ENCODE peak calls at places on chromosomes 13 and 19, in nine cellular contexts. I, O, R, H, G, M, L, Y and P are unnamed samples. For H3K9me3, the result is how much of the 10 kb centered on the place peaks cover.

GRCh38 chr13:113972451-113973217 is 1.2 kb downstream of the C13orf46 start:
- DNase-seq in H (no peak), L (no peak), O (no peak), R (no peak), M (no peak), G (no peak), Y (no peak), I (peak), P (no peak)

GRCh38 chr19:48629599-48630288 is 7.4 kb downstream of the DBP start:
- DNase-seq in R (peak), L (no peak), H (peak), O (no peak), I (peak), Y (peak), G (no peak), M (no peak), P (no peak)

GRCh38 chr19:42229855-42230331 is 9.8 kb downstream of the ZNF526 start:
- DNase-seq in M (no peak), H (peak), Y (no peak), O (no peak), L (no peak), R (no peak), I (no peak), G (no peak), P (no peak)

GRCh38 chr19:44662686-44663085 is 8.6 kb upstream of the CEACAM19 start:
- DNase-seq in L (no peak), G (no peak), Y (no peak), R (peak), O (no peak), H (no peak), M (no peak), I (no peak), P (no peak)

GRCh38 chr13:30045916-30046704 is 195.7 kb upstream of the UBL3 start:
- DNase-seq in L (no peak), R (peak), G (no peak), Y (no peak), I (no peak), O (no peak), M (no peak), H (no peak), P (no peak)

GRCh38 chr13:62643007-62643483 is 1227.4 kb upstream of the PCDH20 start:
- DNase-seq in O (no peak), H (no peak), G (peak), M (no peak), L (no peak), R (peak), Y (no peak), I (no peak), P (no peak)

GRCh38 chr13:51807041-51807440 is 3.1 kb upstream of the DHRS12 start:
- DNase-seq in R (no peak), I (no peak), O (no peak), M (no peak), H (no peak), Y (no peak), G (no peak), L (no peak), P (no peak)

GRCh38 chr13:27354379-27354778 is 70.0 kb upstream of the GTF3A start:
- DNase-seq in G (no peak), Y (no peak), R (peak), O (no peak), H (no peak), M (no peak), I (no peak), L (no peak), P (no peak)

GRCh38 chr19:40119380-40119779 is 28.6 kb upstream of the ZNF780A start:
- DNase-seq in M (no peak), H (no peak), I (no peak), Y (no peak), G (peak), R (no peak), O (no peak), L (no peak), P (no peak)

GRCh38 chr19:14943601-14944000 is 2.3 kb downstream of the OR7C2 start:
- DNase-seq in G (no peak), Y (no peak), I (no peak), O (no peak), R (no peak), H (no peak), M (no peak), L (no peak), P (no peak)

GRCh38 chr13:111005808-111006494 is 91.1 kb upstream of the ANKRD10 start:
- DNase-seq in M (no peak), O (no peak), L (no peak), G (no peak), Y (no peak), R (peak), H (no peak), I (peak), P (no peak)

GRCh38 chr19:6590458-6591319 is at the start of gene CD70:
- DNase-seq in Y (no peak), R (no peak), H (peak), G (no peak), O (no peak), I (no peak), M (peak), L (peak), P (peak)

GRCh38 chr19:55525289-55526101 is 11.4 kb downstream of the SBK2 start:
- DNase-seq in L (no peak), R (no peak), Y (no peak), G (no peak), H (no peak), M (no peak), I (peak), O (no peak), P (no peak)

GRCh38 chr19:55465460-55466245 is 1.1 kb upstream of the C19orf85 start:
- DNase-seq in O (no peak), I (no peak), Y (no peak), G (no peak), L (no peak), H (no peak), R (no peak), M (no peak), P (no peak)

GRCh38 chr13:109784590-109785140 is 1.7 kb downstream of the IRS2 start:
- DNase-seq in O (peak), Y (peak), M (peak), L (no peak), R (peak), H (peak), I (peak), G (no peak), P (peak)

GRCh38 chr13:103291693-103292572 is 225.7 kb upstream of the SLC10A2 start:
- DNase-seq in M (no peak), R (no peak), G (no peak), L (no peak), I (no peak), H (peak), Y (peak), O (no peak), P (no peak)

GRCh38 chr13:20264271-20265018 is 32.3 kb upstream of the GJB6 start:
- DNase-seq in O (no peak), Y (no peak), I (no peak), G (no peak), L (no peak), M (no peak), H (no peak), R (no peak), P (no peak)

GRCh38 chr13:99196466-99197256 is 4.0 kb upstream of the UBAC2 start:
- DNase-seq in R (no peak), H (no peak), O (no peak), L (peak), Y (no peak), M (no peak), G (no peak), I (no peak), P (no peak)

GRCh38 chr13:113927661-113928581 is 46.0 kb downstream of the C13orf46 start:
- DNase-seq in G (no peak), R (peak), L (no peak), I (no peak), Y (no peak), O (no peak), M (no peak), H (no peak), P (no peak)

GRCh38 chr19:30498707-30499106 is 126.5 kb downstream of the ZNF536 start:
- DNase-seq in O (no peak), I (no peak), H (peak), R (no peak), L (no peak), G (no peak), M (no peak), Y (no peak), P (no peak)

GRCh38 chr13:44474122-44474910 is 100.7 kb downstream of the SERP2 start:
- DNase-seq in R (peak), O (no peak), H (peak), L (no peak), M (no peak), G (peak), I (no peak), Y (no peak), P (no peak)

GRCh38 chr19:23565256-23565655 is 121.8 kb downstream of the ZNF675 start:
- DNase-seq in Y (no peak), O (no peak), R (no peak), G (no peak), M (no peak), L (no peak), I (no peak), H (no peak), P (no peak)
- H3K9me3 ChIP-seq in Y (under half), O (under half), R (under half), G (half or more), M (under half), L (under half), I (under half), H (under half), P (under half)

GRCh38 chr19:34959021-34959420 is 5.0 kb downstream of the ZNF792 start:
- DNase-seq in M (no peak), Y (no peak), H (no peak), L (no peak), R (no peak), I (no peak), O (no peak), G (no peak), P (no peak)
- H3K9me3 ChIP-seq in M (half or more), Y (under half), H (half or more), L (under half), R (under half), I (under half), O (half or more), G (under half), P (half or more)

GRCh38 chr19:11979527-11979926 is 14.7 kb downstream of the ZNF763 start:
- DNase-seq in O (no peak), M (no peak), I (no peak), L (no peak), H (no peak), R (no peak), Y (no peak), G (no peak), P (no peak)

GRCh38 chr19:11973020-11973810 is 8.4 kb downstream of the ZNF763 start:
- DNase-seq in I (no peak), O (no peak), M (no peak), Y (no peak), H (no peak), L (no peak), G (no peak), R (no peak), P (no peak)

GRCh38 chr19:11982526-11982925 is 17.7 kb downstream of the ZNF763 start:
- DNase-seq in R (no peak), I (no peak), O (no peak), G (no peak), M (no peak), L (no peak), H (no peak), Y (peak), P (no peak)

DNA sequence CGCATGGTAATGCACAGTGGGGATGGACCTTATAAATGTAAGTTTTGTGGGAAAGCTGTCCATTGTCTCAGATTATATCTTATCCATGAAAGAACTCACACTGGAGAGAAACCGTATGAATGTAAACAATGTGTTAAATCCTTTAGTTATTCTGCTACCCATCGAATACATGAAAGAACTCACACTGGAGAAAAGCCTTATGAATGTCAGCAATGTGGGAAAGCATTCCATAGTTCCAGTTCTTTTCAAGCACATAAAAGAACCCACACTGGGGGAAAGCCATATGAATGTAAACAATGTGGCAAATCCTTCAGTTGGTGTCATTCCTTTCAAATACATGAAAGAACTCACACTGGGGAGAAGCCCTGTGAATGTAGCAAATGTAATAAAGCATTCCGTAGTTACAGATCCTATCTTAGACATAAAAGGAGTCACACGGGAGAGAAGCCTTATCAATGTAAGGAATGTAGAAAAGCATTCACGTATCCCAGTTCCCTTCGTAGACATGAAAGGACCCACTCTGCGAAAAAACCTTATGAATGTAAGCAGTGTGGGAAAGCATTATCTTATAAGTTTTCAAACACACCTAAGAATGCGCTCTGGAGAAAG is 13.8 kb downstream of the ZNF763 start:
- DNase-seq in L (no peak), O (no peak), Y (no peak), R (no peak), I (no peak), M (no peak), G (peak), H (no peak), P (no peak)
- H3K9me3 ChIP-seq in L (half or more), O (half or more), Y (half or more), R (half or more), I (under half), M (under half), G (under half), H (half or more), P (under half)

GRCh38 chr19:57872450-57872849 is 16.4 kb downstream of the ZNF814 start:
- DNase-seq in G (no peak), H (no peak), Y (no peak), M (no peak), L (no peak), O (no peak), R (no peak), I (no peak), P (no peak)
- H3K9me3 ChIP-seq in G (under half), H (half or more), Y (under half), M (half or more), L (under half), O (half or more), R (half or more), I (under half), P (under half)

GRCh38 chr19:52070496-52070895 is 21.9 kb upstream of the ZNF432 start:
- DNase-seq in O (no peak), R (peak), Y (no peak), H (no peak), I (no peak), L (no peak), M (no peak), G (no peak), P (no peak)

GRCh38 chr19:52065399-52065798 is 16.8 kb upstream of the ZNF432 start:
- DNase-seq in R (no peak), G (no peak), H (no peak), L (no peak), I (no peak), Y (no peak), O (no peak), M (no peak), P (no peak)

GRCh38 chr19:52069653-52070052 is 21.0 kb upstream of the ZNF432 start:
- DNase-seq in L (no peak), Y (no peak), M (no peak), G (no peak), O (no peak), I (no peak), R (no peak), H (no peak), P (no peak)

GRCh38 chr19:52066258-52066866 is 17.7 kb upstream of the ZNF432 start:
- DNase-seq in G (no peak), H (no peak), L (no peak), Y (no peak), I (no peak), R (no peak), M (no peak), O (no peak), P (no peak)
- H3K9me3 ChIP-seq in G (half or more), H (half or more), L (under half), Y (half or more), I (under half), R (half or more), M (half or more), O (half or more), P (half or more)

DNA sequence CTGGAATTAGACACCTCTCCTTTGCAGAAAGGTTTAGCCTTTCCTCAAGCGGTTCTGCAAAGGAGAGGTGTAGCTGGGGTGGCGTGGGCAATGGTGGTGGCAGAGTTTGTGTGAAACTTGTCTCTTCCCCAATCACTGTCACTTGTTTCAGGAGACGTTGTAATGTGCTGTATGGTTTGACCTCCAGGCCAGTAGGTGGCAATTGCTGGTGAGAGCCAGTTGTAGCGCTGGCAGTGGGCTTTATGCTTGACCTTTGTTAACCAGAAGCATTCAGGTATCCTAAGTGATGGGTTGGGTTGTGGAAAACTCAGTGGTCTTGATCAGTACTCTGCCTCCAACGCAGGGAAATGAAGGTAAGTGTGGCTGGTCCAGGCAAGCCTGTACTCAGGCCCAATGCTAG is 12.7 kb upstream of the LILRA5 start:
- DNase-seq in I (no peak), L (no peak), R (no peak), H (no peak), M (no peak), O (no peak), G (no peak), Y (no peak), P (no peak)
- H3K9me3 ChIP-seq in I (under half), L (under half), R (under half), H (under half), M (under half), O (under half), G (under half), Y (under half), P (under half)